ENCODE peak calls at places on chromosomes 5 and 9, in eight cellular contexts. T is GM10248, X is caudate nucleus, L is HAP-1, O is NCI-H1436 treated with DMSO at 0.1 percent for 48 hours, Q is choroid plexus epithelial cell, C is lower lobe of right lung, N is brain pericyte. K is an unnamed sample.

GRCh38 chr5:135295852-135296251 is 103.2 kb downstream of the MACROH2A1 start:
- DNase-seq in T (no peak), X (no peak), L (no peak), O (no peak), Q (peak), C (no peak), N (no peak), K (no peak)

GRCh38 chr5:90940227-90940995 is 381.8 kb downstream of the ADGRV1 start:
- DNase-seq in T (peak), X (no peak), L (peak), O (peak), Q (peak), C (no peak), N (no peak), K (no peak)

GRCh38 chr5:123610665-123611406 is 98.9 kb downstream of the CSNK1G3 start:
- DNase-seq in T (peak), X (no peak), L (peak), O (peak), Q (peak), C (no peak), N (peak), K (no peak)

GRCh38 chr9:14383296-14383695 is 69.4 kb upstream of the NFIB start:
- DNase-seq in T (no peak), X (no peak), L (no peak), O (no peak), Q (peak), C (no peak), N (no peak), K (no peak)

GRCh38 chr5:79546782-79547428 is 33.0 kb upstream of the HOMER1 start:
- DNase-seq in T (no peak), X (no peak), L (no peak), O (no peak), Q (peak), C (no peak), N (peak), K (no peak)

GRCh38 chr9:70409280-70409679 is 5.2 kb downstream of the KLF9 start:
- DNase-seq in T (no peak), X (no peak), L (no peak), O (no peak), Q (no peak), C (no peak), N (no peak), K (no peak)

GRCh38 chr5:15550502-15551115 is 50.6 kb downstream of the FBXL7 start:
- DNase-seq in T (no peak), X (no peak), L (no peak), O (no peak), Q (peak), C (no peak), N (peak), K (no peak)

GRCh38 chr5:88727705-88728313 is 155.2 kb downstream of the MEF2C start:
- DNase-seq in T (no peak), X (no peak), L (no peak), O (no peak), Q (peak), C (no peak), N (no peak), K (no peak)

GRCh38 chr5:120375248-120375647 is 88.9 kb upstream of the PRR16 start:
- DNase-seq in T (no peak), X (no peak), L (no peak), O (no peak), Q (no peak), C (no peak), N (no peak), K (no peak)

GRCh38 chr9:96302021-96302420 is at the start of gene HSD17B3:
- DNase-seq in T (no peak), X (no peak), L (peak), O (no peak), Q (no peak), C (no peak), N (no peak), K (no peak)

GRCh38 chr9:109319631-109320233 is 1.1 kb downstream of the EPB41L4B start:
- DNase-seq in T (no peak), X (no peak), L (peak), O (no peak), Q (no peak), C (peak), N (no peak), K (no peak)

GRCh38 chr9:134253596-134254205 is 72.6 kb upstream of the RXRA start:
- DNase-seq in T (no peak), X (no peak), L (no peak), O (no peak), Q (no peak), C (no peak), N (no peak), K (no peak)

GRCh38 chr9:71937898-71938297 is 26.5 kb downstream of the C9orf85 start:
- DNase-seq in T (no peak), X (no peak), L (no peak), O (no peak), Q (no peak), C (no peak), N (no peak), K (no peak)

GRCh38 chr5:14036514-14036913 is 92.0 kb upstream of the DNAH5 start:
- DNase-seq in T (no peak), X (no peak), L (no peak), O (no peak), Q (no peak), C (no peak), N (no peak), K (no peak)

GRCh38 chr9:132006657-132007370 is 72.9 kb downstream of the MED27 start:
- DNase-seq in T (peak), X (no peak), L (no peak), O (peak), Q (peak), C (no peak), N (peak), K (peak)

GRCh38 chr5:135387629-135387960 is 11.4 kb downstream of the MACROH2A1 start:
- DNase-seq in T (no peak), X (no peak), L (no peak), O (no peak), Q (no peak), C (no peak), N (no peak), K (no peak)

GRCh38 chr5:72036951-72037350 is 70.3 kb upstream of the MAP1B start:
- DNase-seq in T (no peak), X (no peak), L (peak), O (no peak), Q (peak), C (no peak), N (no peak), K (no peak)